ENCODE peak calls at places on chromosome 17, in six cellular contexts. One of them, this sample, is unnamed.

GRCh38 chr17:8488931-8489330 is 53.2 kb downstream of the NDEL1 start:
- DNase-seq in heart left ventricle: peak
- DNase-seq in IMR-90: peak
- DNase-seq in breast epithelium: no peak
- DNase-seq in body of pancreas: no peak
- DNase-seq in prostate gland: no peak
- DNase-seq in this sample: peak

GRCh38 chr17:35087731-35088646 is 24.5 kb upstream of the RFFL start:
- DNase-seq in heart left ventricle: peak
- DNase-seq in IMR-90: peak
- DNase-seq in breast epithelium: peak
- DNase-seq in body of pancreas: peak
- DNase-seq in prostate gland: peak
- DNase-seq in this sample: peak

GRCh38 chr17:50953831-50954601 is 87.9 kb upstream of the TOB1 start:
- DNase-seq in heart left ventricle: peak
- DNase-seq in IMR-90: peak
- DNase-seq in breast epithelium: no peak
- DNase-seq in body of pancreas: peak
- DNase-seq in prostate gland: peak
- DNase-seq in this sample: peak

GRCh38 chr17:73293480-73293911 is 18.3 kb downstream of the CDC42EP4 start:
- DNase-seq in heart left ventricle: peak
- DNase-seq in IMR-90: peak
- DNase-seq in breast epithelium: peak
- DNase-seq in body of pancreas: peak
- DNase-seq in prostate gland: peak
- DNase-seq in this sample: no peak

GRCh38 chr17:68029512-68030215 is 5.9 kb upstream of the KPNA2 start:
- DNase-seq in heart left ventricle: no peak
- DNase-seq in IMR-90: no peak
- DNase-seq in breast epithelium: no peak
- DNase-seq in body of pancreas: peak
- DNase-seq in prostate gland: no peak
- DNase-seq in this sample: no peak

GRCh38 chr17:61128671-61129115 is 270.9 kb upstream of the TBX2 start:
- DNase-seq in heart left ventricle: peak
- DNase-seq in IMR-90: peak
- DNase-seq in breast epithelium: no peak
- DNase-seq in body of pancreas: no peak
- DNase-seq in prostate gland: no peak
- DNase-seq in this sample: no peak

GRCh38 chr17:58189436-58190146 is 2.9 kb upstream of the EPX start:
- DNase-seq in heart left ventricle: peak
- DNase-seq in IMR-90: peak
- DNase-seq in breast epithelium: no peak
- DNase-seq in body of pancreas: peak
- DNase-seq in prostate gland: no peak
- DNase-seq in this sample: peak

GRCh38 chr17:70772761-70773160 is 603.4 kb downstream of the KCNJ2 start:
- DNase-seq in heart left ventricle: no peak
- DNase-seq in IMR-90: no peak
- DNase-seq in breast epithelium: no peak
- DNase-seq in body of pancreas: no peak
- DNase-seq in prostate gland: no peak
- DNase-seq in this sample: no peak

GRCh38 chr17:15171433-15172047 is 93.6 kb downstream of the PMP22 start:
- DNase-seq in heart left ventricle: peak
- DNase-seq in IMR-90: peak
- DNase-seq in breast epithelium: peak
- DNase-seq in body of pancreas: peak
- DNase-seq in prostate gland: peak
- DNase-seq in this sample: peak

GRCh38 chr17:66353937-66354401 is 51.6 kb downstream of the PRKCA start:
- DNase-seq in heart left ventricle: no peak
- DNase-seq in IMR-90: peak
- DNase-seq in breast epithelium: no peak
- DNase-seq in body of pancreas: no peak
- DNase-seq in prostate gland: no peak
- DNase-seq in this sample: no peak

DNA sequence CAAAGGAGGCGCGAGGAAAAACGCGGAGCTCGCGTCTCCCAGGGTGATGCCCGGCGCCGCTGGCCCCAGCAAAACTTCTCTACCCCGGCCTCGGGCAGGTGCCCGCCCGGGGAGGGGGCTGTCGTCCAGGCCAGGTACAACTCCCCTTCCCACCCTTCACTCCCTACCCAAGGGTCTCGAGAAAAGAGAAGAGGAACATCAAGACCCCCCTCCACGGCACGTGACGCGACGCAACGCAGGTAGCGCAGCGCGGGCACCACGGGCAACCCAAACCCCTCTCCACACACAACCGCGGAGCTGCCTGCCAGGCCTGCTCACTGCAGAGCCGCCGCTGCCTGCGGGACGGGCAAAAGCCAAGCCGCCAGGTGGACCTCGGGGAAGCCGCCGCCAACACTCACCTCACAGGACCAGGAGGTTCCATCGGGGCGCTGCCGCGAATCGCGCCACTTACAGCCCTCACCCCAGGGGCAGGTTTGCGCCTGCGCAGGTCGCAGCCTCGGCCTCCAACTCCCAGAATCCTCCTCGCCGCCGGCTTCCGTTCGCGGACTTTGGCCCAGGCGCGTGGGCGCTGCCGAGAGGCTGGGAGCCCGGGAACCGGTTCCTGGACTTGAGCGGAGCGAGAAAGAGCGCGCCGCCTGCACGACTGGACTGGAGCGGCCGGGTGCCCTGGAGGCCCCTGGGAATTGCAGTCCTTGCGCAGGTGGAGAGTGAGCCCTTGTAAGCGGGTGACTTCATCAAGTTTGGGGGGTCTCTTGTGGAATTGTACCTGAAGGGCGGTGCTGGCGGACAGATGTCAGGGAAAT is at the start of gene ZNF232:
- DNase-seq in heart left ventricle: peak
- DNase-seq in IMR-90: peak
- DNase-seq in breast epithelium: peak
- DNase-seq in body of pancreas: peak
- DNase-seq in prostate gland: peak
- DNase-seq in this sample: peak
- TF ChIP-seq POLR2A in heart left ventricle: no peak
- TF ChIP-seq POLR2A in IMR-90: peak
- TF ChIP-seq POLR2A in breast epithelium: peak
- TF ChIP-seq POLR2A in body of pancreas: peak
- TF ChIP-seq POLR2A in prostate gland: peak
- TF ChIP-seq POLR2A in this sample: peak

GRCh38 chr17:32485261-32485955 is 1.4 kb upstream of the CDK5R1 start:
- DNase-seq in heart left ventricle: no peak
- DNase-seq in IMR-90: no peak
- DNase-seq in breast epithelium: no peak
- DNase-seq in body of pancreas: no peak
- DNase-seq in prostate gland: no peak
- DNase-seq in this sample: no peak

GRCh38 chr17:32487460-32488176 is 825 bp downstream of the CDK5R1 start:
- DNase-seq in heart left ventricle: no peak
- DNase-seq in IMR-90: no peak
- DNase-seq in breast epithelium: no peak
- DNase-seq in body of pancreas: no peak
- DNase-seq in prostate gland: no peak
- DNase-seq in this sample: peak

GRCh38 chr17:32486091-32486700 is 597 bp upstream of the CDK5R1 start:
- DNase-seq in heart left ventricle: peak
- DNase-seq in IMR-90: peak
- DNase-seq in breast epithelium: no peak
- DNase-seq in body of pancreas: peak
- DNase-seq in prostate gland: peak
- DNase-seq in this sample: peak

GRCh38 chr17:32488177-32488542 is 1.4 kb downstream of the CDK5R1 start:
- DNase-seq in heart left ventricle: no peak
- DNase-seq in IMR-90: no peak
- DNase-seq in breast epithelium: no peak
- DNase-seq in body of pancreas: no peak
- DNase-seq in prostate gland: no peak
- DNase-seq in this sample: no peak

DNA sequence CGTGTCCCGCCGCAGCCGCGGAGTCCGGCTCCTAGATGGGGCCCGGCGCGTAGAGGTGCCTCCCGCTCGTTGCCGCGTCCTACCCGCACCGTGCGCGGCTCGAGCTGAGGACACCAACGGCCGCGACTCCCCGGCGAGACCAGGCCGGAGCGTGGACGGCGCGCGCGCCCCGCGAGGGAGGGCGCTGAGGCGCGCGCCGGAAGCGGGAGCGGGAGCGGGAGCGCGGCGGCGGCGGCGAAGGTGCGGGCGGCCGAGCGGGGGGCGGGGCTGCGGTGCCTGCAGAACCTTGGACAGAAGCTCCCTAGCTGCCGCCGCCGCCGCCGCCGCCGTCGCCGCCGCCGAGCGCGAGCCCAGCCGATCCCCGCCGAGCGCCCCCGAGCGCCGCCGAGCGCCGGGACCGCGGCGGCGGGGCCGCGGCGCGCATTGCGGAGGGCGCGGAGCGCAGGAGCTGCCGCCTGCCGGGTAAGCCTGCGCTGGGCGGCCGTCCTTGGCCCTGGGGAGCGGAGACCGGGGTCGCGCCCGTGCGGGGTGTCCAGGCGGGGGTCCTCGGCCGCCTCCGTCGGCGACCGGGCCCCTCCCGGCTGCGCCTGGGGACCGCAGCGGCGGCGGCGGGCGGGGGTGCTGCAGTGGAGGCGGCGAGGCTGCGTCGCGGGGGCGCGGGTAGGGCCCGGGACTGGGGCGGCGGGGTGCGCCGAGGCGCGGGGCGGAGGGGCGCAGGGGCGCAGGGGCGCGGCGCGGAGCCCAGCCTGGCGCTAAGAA is at the start of gene CDK5R1:
- DNase-seq in heart left ventricle: peak
- DNase-seq in IMR-90: peak
- DNase-seq in breast epithelium: no peak
- DNase-seq in body of pancreas: peak
- DNase-seq in prostate gland: peak
- DNase-seq in this sample: peak
- TF ChIP-seq POLR2A in heart left ventricle: no peak
- TF ChIP-seq POLR2A in IMR-90: no peak
- TF ChIP-seq POLR2A in breast epithelium: no peak
- TF ChIP-seq POLR2A in body of pancreas: no peak
- TF ChIP-seq POLR2A in prostate gland: no peak
- TF ChIP-seq POLR2A in this sample: peak

GRCh38 chr17:37489197-37490001 is at the start of gene DUSP14:
- DNase-seq in heart left ventricle: peak
- DNase-seq in IMR-90: peak
- DNase-seq in breast epithelium: peak
- DNase-seq in body of pancreas: peak
- DNase-seq in prostate gland: peak
- DNase-seq in this sample: peak
- TF ChIP-seq POLR2A in heart left ventricle: no peak
- TF ChIP-seq POLR2A in IMR-90: peak
- TF ChIP-seq POLR2A in breast epithelium: peak
- TF ChIP-seq POLR2A in body of pancreas: peak
- TF ChIP-seq POLR2A in prostate gland: peak
- TF ChIP-seq POLR2A in this sample: no peak

DNA sequence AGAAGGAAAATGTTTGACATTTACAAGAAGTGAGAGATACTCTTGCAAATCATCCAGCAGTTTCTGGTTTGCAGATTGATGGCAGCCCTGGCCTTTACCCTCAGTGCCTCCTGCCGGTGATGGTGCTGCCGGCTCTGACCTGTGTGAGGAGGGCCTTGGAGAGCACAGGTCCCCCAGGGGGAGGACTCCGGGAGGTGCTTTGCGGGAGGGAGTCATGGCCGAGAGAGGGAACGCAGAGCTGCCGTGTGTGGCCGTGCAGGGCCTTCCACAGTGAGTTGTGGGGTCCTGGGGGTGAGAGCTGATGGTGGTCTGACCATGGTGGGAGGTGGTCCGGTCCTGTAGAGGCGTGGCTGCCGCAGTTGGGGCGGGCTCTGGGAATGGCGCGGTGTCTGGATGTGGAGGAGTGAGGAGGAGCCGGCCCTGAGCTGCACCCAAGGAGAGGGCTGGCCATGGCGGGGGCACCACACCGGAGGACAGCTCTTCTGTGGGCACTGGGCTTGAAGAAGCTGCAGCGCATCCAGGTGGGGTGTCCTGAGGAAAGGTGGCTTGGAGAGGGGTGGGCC is 28.0 kb upstream of the ZNF750 start:
- DNase-seq in heart left ventricle: no peak
- DNase-seq in IMR-90: no peak
- DNase-seq in breast epithelium: no peak
- DNase-seq in body of pancreas: no peak
- DNase-seq in prostate gland: no peak
- DNase-seq in this sample: no peak
- TF ChIP-seq POLR2A in heart left ventricle: no peak
- TF ChIP-seq POLR2A in IMR-90: no peak
- TF ChIP-seq POLR2A in breast epithelium: no peak
- TF ChIP-seq POLR2A in body of pancreas: no peak
- TF ChIP-seq POLR2A in prostate gland: no peak
- TF ChIP-seq POLR2A in this sample: no peak

GRCh38 chr17:49180303-49180702 is 30.1 kb downstream of the GNGT2 start:
- DNase-seq in heart left ventricle: peak
- DNase-seq in IMR-90: peak
- DNase-seq in breast epithelium: peak
- DNase-seq in body of pancreas: peak
- DNase-seq in prostate gland: peak
- DNase-seq in this sample: peak

GRCh38 chr17:49187301-49187700 is 23.1 kb downstream of the GNGT2 start:
- DNase-seq in heart left ventricle: no peak
- DNase-seq in IMR-90: peak
- DNase-seq in breast epithelium: no peak
- DNase-seq in body of pancreas: no peak
- DNase-seq in prostate gland: no peak
- DNase-seq in this sample: no peak

GRCh38 chr17:49180998-49181635 is 29.3 kb downstream of the GNGT2 start:
- DNase-seq in heart left ventricle: no peak
- DNase-seq in IMR-90: no peak
- DNase-seq in breast epithelium: no peak
- DNase-seq in body of pancreas: no peak
- DNase-seq in prostate gland: no peak
- DNase-seq in this sample: no peak

GRCh38 chr17:49183801-49184200 is 26.6 kb downstream of the GNGT2 start:
- DNase-seq in heart left ventricle: no peak
- DNase-seq in IMR-90: no peak
- DNase-seq in breast epithelium: no peak
- DNase-seq in body of pancreas: no peak
- DNase-seq in prostate gland: no peak
- DNase-seq in this sample: no peak

DNA sequence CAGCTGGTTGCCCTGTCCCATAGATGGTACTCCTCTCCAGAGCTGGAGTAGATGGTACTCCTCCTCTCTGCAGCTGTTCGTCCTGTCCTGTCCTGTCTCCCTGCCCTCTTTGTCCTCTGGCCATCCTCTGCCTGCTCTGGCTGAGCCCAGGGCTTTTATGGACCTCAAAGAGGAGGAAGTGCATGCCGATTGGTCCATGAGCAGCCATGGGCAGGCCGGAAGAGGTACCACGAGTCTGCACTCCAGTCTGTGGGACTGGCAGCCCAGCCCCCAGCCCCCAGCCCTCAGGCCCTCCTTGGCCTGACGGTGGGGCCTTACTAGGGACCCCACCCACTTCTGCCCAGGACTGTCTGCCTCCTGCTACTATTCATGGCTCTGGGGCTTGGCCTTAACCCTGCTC is 27.0 kb downstream of the GNGT2 start:
- DNase-seq in heart left ventricle: no peak
- DNase-seq in IMR-90: no peak
- DNase-seq in breast epithelium: no peak
- DNase-seq in body of pancreas: no peak
- DNase-seq in prostate gland: no peak
- DNase-seq in this sample: no peak
- TF ChIP-seq POLR2A in heart left ventricle: no peak
- TF ChIP-seq POLR2A in IMR-90: no peak
- TF ChIP-seq POLR2A in breast epithelium: no peak
- TF ChIP-seq POLR2A in body of pancreas: no peak
- TF ChIP-seq POLR2A in prostate gland: no peak
- TF ChIP-seq POLR2A in this sample: no peak

GRCh38 chr17:63700528-63701441 is 860 bp upstream of the LIMD2 start:
- DNase-seq in heart left ventricle: peak
- DNase-seq in IMR-90: peak
- DNase-seq in breast epithelium: no peak
- DNase-seq in body of pancreas: peak
- DNase-seq in prostate gland: no peak
- DNase-seq in this sample: peak
- TF ChIP-seq POLR2A in heart left ventricle: no peak
- TF ChIP-seq POLR2A in IMR-90: no peak
- TF ChIP-seq POLR2A in breast epithelium: no peak
- TF ChIP-seq POLR2A in body of pancreas: peak
- TF ChIP-seq POLR2A in prostate gland: no peak
- TF ChIP-seq POLR2A in this sample: no peak

This sample was measured in erythroblast.